ENCODE peak calls at places on chromosomes 11 and 22, in nine cellular contexts. One of them, this sample, is unnamed.

GRCh38 chr11:68804786-68805185 is 36.9 kb downstream of the CPT1A start:
- DNase-seq in kidney: no peak
- DNase-seq in tibial artery: no peak
- DNase-seq in cardiac muscle cell: no peak
- DNase-seq in IMR-90: no peak
- DNase-seq in skeletal muscle cell: no peak
- DNase-seq in bronchial epithelial cell: no peak
- DNase-seq in lower leg skin: no peak
- DNase-seq in CD4-positive, alpha-beta memory T cell: no peak
- DNase-seq in this sample: no peak

GRCh38 chr11:6397636-6398035 is 7.4 kb downstream of the SMPD1 start:
- DNase-seq in kidney: no peak
- DNase-seq in tibial artery: peak
- DNase-seq in cardiac muscle cell: no peak
- DNase-seq in IMR-90: peak
- DNase-seq in skeletal muscle cell: no peak
- DNase-seq in bronchial epithelial cell: no peak
- DNase-seq in lower leg skin: no peak
- DNase-seq in CD4-positive, alpha-beta memory T cell: no peak
- DNase-seq in this sample: peak

GRCh38 chr11:88169481-88169880 is 5.8 kb downstream of the RAB38 start:
- DNase-seq in kidney: no peak
- DNase-seq in tibial artery: no peak
- DNase-seq in cardiac muscle cell: no peak
- DNase-seq in IMR-90: peak
- DNase-seq in skeletal muscle cell: peak
- DNase-seq in bronchial epithelial cell: peak
- DNase-seq in lower leg skin: no peak
- DNase-seq in CD4-positive, alpha-beta memory T cell: no peak
- DNase-seq in this sample: no peak

GRCh38 chr11:20042025-20042639 is 118.1 kb downstream of the DBX1 start:
- DNase-seq in kidney: no peak
- DNase-seq in tibial artery: no peak
- DNase-seq in cardiac muscle cell: no peak
- DNase-seq in IMR-90: peak
- DNase-seq in skeletal muscle cell: no peak
- DNase-seq in bronchial epithelial cell: no peak
- DNase-seq in lower leg skin: no peak
- DNase-seq in CD4-positive, alpha-beta memory T cell: no peak
- DNase-seq in this sample: peak

GRCh38 chr22:45493286-45493771 is 9.4 kb upstream of the FBLN1 start:
- DNase-seq in kidney: peak
- DNase-seq in tibial artery: peak
- DNase-seq in cardiac muscle cell: no peak
- DNase-seq in IMR-90: no peak
- DNase-seq in skeletal muscle cell: no peak
- DNase-seq in bronchial epithelial cell: no peak
- DNase-seq in lower leg skin: no peak
- DNase-seq in CD4-positive, alpha-beta memory T cell: no peak
- DNase-seq in this sample: no peak

GRCh38 chr11:71139516-71140205 is 112.7 kb downstream of the SHANK2 start:
- DNase-seq in kidney: peak
- DNase-seq in tibial artery: peak
- DNase-seq in cardiac muscle cell: no peak
- DNase-seq in IMR-90: peak
- DNase-seq in skeletal muscle cell: no peak
- DNase-seq in bronchial epithelial cell: no peak
- DNase-seq in lower leg skin: no peak
- DNase-seq in CD4-positive, alpha-beta memory T cell: no peak
- DNase-seq in this sample: no peak

GRCh38 chr11:34050967-34051348 is 573 bp upstream of the CAPRIN1 start:
- DNase-seq in kidney: no peak
- DNase-seq in tibial artery: no peak
- DNase-seq in cardiac muscle cell: peak
- DNase-seq in IMR-90: peak
- DNase-seq in skeletal muscle cell: no peak
- DNase-seq in bronchial epithelial cell: no peak
- DNase-seq in lower leg skin: no peak
- DNase-seq in CD4-positive, alpha-beta memory T cell: no peak
- DNase-seq in this sample: no peak

GRCh38 chr11:102615077-102615893 is 9.8 kb downstream of the MMP20 start:
- DNase-seq in kidney: no peak
- DNase-seq in tibial artery: no peak
- DNase-seq in cardiac muscle cell: no peak
- DNase-seq in IMR-90: no peak
- DNase-seq in skeletal muscle cell: no peak
- DNase-seq in bronchial epithelial cell: no peak
- DNase-seq in lower leg skin: no peak
- DNase-seq in CD4-positive, alpha-beta memory T cell: no peak
- DNase-seq in this sample: no peak

GRCh38 chr11:121898913-121899312 is 217.1 kb downstream of the BLID start:
- DNase-seq in kidney: no peak
- DNase-seq in tibial artery: no peak
- DNase-seq in cardiac muscle cell: no peak
- DNase-seq in IMR-90: peak
- DNase-seq in skeletal muscle cell: no peak
- DNase-seq in bronchial epithelial cell: no peak
- DNase-seq in lower leg skin: no peak
- DNase-seq in CD4-positive, alpha-beta memory T cell: no peak
- DNase-seq in this sample: no peak

GRCh38 chr11:74280494-74280893 is 30.9 kb downstream of the P4HA3 start:
- DNase-seq in kidney: no peak
- DNase-seq in tibial artery: no peak
- DNase-seq in cardiac muscle cell: no peak
- DNase-seq in IMR-90: no peak
- DNase-seq in skeletal muscle cell: no peak
- DNase-seq in bronchial epithelial cell: no peak
- DNase-seq in lower leg skin: no peak
- DNase-seq in CD4-positive, alpha-beta memory T cell: no peak
- DNase-seq in this sample: no peak

GRCh38 chr11:37092487-37092886 is 494.5 kb upstream of the RAG2 start:
- DNase-seq in kidney: no peak
- DNase-seq in tibial artery: no peak
- DNase-seq in cardiac muscle cell: no peak
- DNase-seq in IMR-90: no peak
- DNase-seq in skeletal muscle cell: no peak
- DNase-seq in bronchial epithelial cell: no peak
- DNase-seq in lower leg skin: no peak
- DNase-seq in CD4-positive, alpha-beta memory T cell: no peak
- DNase-seq in this sample: no peak

GRCh38 chr11:19651654-19652053 is 61.0 kb upstream of the NAV2 start:
- DNase-seq in kidney: no peak
- DNase-seq in tibial artery: no peak
- DNase-seq in cardiac muscle cell: no peak
- DNase-seq in IMR-90: peak
- DNase-seq in skeletal muscle cell: no peak
- DNase-seq in bronchial epithelial cell: no peak
- DNase-seq in lower leg skin: peak
- DNase-seq in CD4-positive, alpha-beta memory T cell: no peak
- DNase-seq in this sample: no peak

GRCh38 chr11:30411383-30411782 is 88.5 kb downstream of the ARL14EP start:
- DNase-seq in kidney: no peak
- DNase-seq in tibial artery: no peak
- DNase-seq in cardiac muscle cell: no peak
- DNase-seq in IMR-90: peak
- DNase-seq in skeletal muscle cell: no peak
- DNase-seq in bronchial epithelial cell: no peak
- DNase-seq in lower leg skin: no peak
- DNase-seq in CD4-positive, alpha-beta memory T cell: no peak
- DNase-seq in this sample: no peak

GRCh38 chr11:74069146-74070046 is 60.5 kb upstream of the UCP3 start:
- DNase-seq in kidney: no peak
- DNase-seq in tibial artery: no peak
- DNase-seq in cardiac muscle cell: no peak
- DNase-seq in IMR-90: peak
- DNase-seq in skeletal muscle cell: no peak
- DNase-seq in bronchial epithelial cell: peak
- DNase-seq in lower leg skin: no peak
- DNase-seq in CD4-positive, alpha-beta memory T cell: no peak
- DNase-seq in this sample: no peak

GRCh38 chr11:65537620-65538231 is 12.8 kb downstream of the SCYL1 start:
- DNase-seq in kidney: no peak
- DNase-seq in tibial artery: no peak
- DNase-seq in cardiac muscle cell: no peak
- DNase-seq in IMR-90: no peak
- DNase-seq in skeletal muscle cell: no peak
- DNase-seq in bronchial epithelial cell: no peak
- DNase-seq in lower leg skin: no peak
- DNase-seq in CD4-positive, alpha-beta memory T cell: no peak
- DNase-seq in this sample: no peak

GRCh38 chr22:22200569-22201184 is 43.9 kb upstream of the VPREB1 start:
- DNase-seq in kidney: no peak
- DNase-seq in tibial artery: no peak
- DNase-seq in cardiac muscle cell: no peak
- DNase-seq in IMR-90: no peak
- DNase-seq in skeletal muscle cell: no peak
- DNase-seq in bronchial epithelial cell: no peak
- DNase-seq in lower leg skin: no peak
- DNase-seq in CD4-positive, alpha-beta memory T cell: no peak
- DNase-seq in this sample: no peak

GRCh38 chr11:12163181-12163841 is 52.9 kb downstream of the MICAL2 start:
- DNase-seq in kidney: no peak
- DNase-seq in tibial artery: peak
- DNase-seq in cardiac muscle cell: peak
- DNase-seq in IMR-90: peak
- DNase-seq in skeletal muscle cell: no peak
- DNase-seq in bronchial epithelial cell: no peak
- DNase-seq in lower leg skin: peak
- DNase-seq in CD4-positive, alpha-beta memory T cell: no peak
- DNase-seq in this sample: peak

DNA sequence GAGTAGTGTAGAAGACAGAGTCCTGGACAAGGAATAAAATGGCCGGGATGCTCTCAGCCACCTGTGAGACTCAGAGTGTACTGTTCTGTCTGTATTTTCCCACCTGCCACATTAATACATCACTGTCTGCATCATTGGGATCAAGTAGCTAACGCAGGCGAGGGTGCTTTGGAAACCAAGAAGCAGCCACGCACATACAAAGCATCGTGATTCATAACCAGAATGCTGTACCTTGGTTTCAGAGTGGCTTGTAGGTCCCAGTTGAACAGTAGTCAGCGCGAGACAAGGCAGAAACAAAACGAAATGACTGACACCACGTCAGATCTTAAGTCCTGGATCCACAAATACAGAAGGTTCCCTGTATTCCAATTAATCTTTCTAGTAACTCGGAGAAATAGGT is 198.3 kb downstream of the GRIK4 start:
- DNase-seq in kidney: no peak
- DNase-seq in tibial artery: no peak
- DNase-seq in cardiac muscle cell: no peak
- DNase-seq in IMR-90: no peak
- DNase-seq in skeletal muscle cell: no peak
- DNase-seq in bronchial epithelial cell: no peak
- DNase-seq in lower leg skin: no peak
- DNase-seq in CD4-positive, alpha-beta memory T cell: no peak
- DNase-seq in this sample: no peak
- H3K4me3 ChIP-seq in kidney: no peak
- H3K4me3 ChIP-seq in tibial artery: no peak
- H3K4me3 ChIP-seq in cardiac muscle cell: no peak
- H3K4me3 ChIP-seq in IMR-90: no peak
- H3K4me3 ChIP-seq in skeletal muscle cell: no peak
- H3K4me3 ChIP-seq in bronchial epithelial cell: no peak
- H3K4me3 ChIP-seq in lower leg skin: no peak
- H3K4me3 ChIP-seq in CD4-positive, alpha-beta memory T cell: no peak
- H3K4me3 ChIP-seq in this sample: no peak

GRCh38 chr22:36384766-36385400 is 2.9 kb downstream of the MYH9 start:
- DNase-seq in kidney: no peak
- DNase-seq in tibial artery: peak
- DNase-seq in cardiac muscle cell: no peak
- DNase-seq in IMR-90: no peak
- DNase-seq in skeletal muscle cell: no peak
- DNase-seq in bronchial epithelial cell: no peak
- DNase-seq in lower leg skin: no peak
- DNase-seq in CD4-positive, alpha-beta memory T cell: peak
- DNase-seq in this sample: no peak
- H3K4me3 ChIP-seq in kidney: peak
- H3K4me3 ChIP-seq in tibial artery: peak
- H3K4me3 ChIP-seq in cardiac muscle cell: peak
- H3K4me3 ChIP-seq in IMR-90: peak
- H3K4me3 ChIP-seq in skeletal muscle cell: peak
- H3K4me3 ChIP-seq in bronchial epithelial cell: peak
- H3K4me3 ChIP-seq in lower leg skin: no peak
- H3K4me3 ChIP-seq in CD4-positive, alpha-beta memory T cell: peak
- H3K4me3 ChIP-seq in this sample: peak

DNA sequence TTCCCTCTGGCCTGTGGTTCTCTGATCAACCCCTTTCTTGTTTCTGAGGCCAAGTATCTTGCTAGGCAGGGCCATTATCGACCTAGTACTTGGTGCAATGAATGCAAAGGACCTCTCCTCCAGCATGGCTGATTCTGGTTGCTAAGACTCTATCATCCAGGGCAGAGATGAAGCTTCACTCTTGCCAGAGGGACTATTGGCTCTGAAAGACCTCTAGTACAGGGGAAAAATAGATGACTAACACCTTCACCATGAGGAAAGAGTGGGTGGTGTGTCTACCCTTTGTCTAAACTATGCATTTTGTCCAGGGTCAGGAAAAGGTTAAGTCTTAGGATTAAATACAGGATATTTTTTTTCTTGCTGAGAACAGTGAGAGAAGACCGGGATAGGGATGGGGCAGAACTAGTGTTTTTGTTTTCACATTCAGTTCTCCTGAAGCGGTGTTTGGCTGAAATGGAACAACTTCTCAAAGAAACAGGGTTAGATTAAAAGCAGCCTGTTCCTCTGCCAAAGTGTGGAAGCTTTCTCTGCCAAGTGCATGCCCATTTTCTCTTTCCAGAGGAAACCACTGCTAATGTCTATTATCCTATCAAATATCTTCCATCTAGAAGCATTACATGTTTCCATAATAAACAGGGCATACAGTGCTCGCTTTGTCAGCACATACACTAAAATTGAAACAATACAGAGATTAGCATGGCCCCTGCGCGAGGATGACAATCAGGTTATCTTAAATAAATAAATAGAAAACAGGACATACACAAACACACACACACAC is 5.0 kb upstream of the MTFP1 start:
- DNase-seq in kidney: no peak
- DNase-seq in tibial artery: no peak
- DNase-seq in cardiac muscle cell: no peak
- DNase-seq in IMR-90: peak
- DNase-seq in skeletal muscle cell: peak
- DNase-seq in bronchial epithelial cell: peak
- DNase-seq in lower leg skin: no peak
- DNase-seq in CD4-positive, alpha-beta memory T cell: no peak
- DNase-seq in this sample: peak
- H3K4me3 ChIP-seq in kidney: no peak
- H3K4me3 ChIP-seq in tibial artery: no peak
- H3K4me3 ChIP-seq in cardiac muscle cell: no peak
- H3K4me3 ChIP-seq in IMR-90: no peak
- H3K4me3 ChIP-seq in skeletal muscle cell: no peak
- H3K4me3 ChIP-seq in bronchial epithelial cell: no peak
- H3K4me3 ChIP-seq in lower leg skin: no peak
- H3K4me3 ChIP-seq in CD4-positive, alpha-beta memory T cell: no peak
- H3K4me3 ChIP-seq in this sample: peak

GRCh38 chr22:34122064-34122463 is 201.8 kb upstream of the LARGE1 start:
- DNase-seq in kidney: no peak
- DNase-seq in tibial artery: no peak
- DNase-seq in cardiac muscle cell: no peak
- DNase-seq in IMR-90: no peak
- DNase-seq in skeletal muscle cell: no peak
- DNase-seq in bronchial epithelial cell: no peak
- DNase-seq in lower leg skin: no peak
- DNase-seq in CD4-positive, alpha-beta memory T cell: no peak
- DNase-seq in this sample: no peak
- H3K4me3 ChIP-seq in kidney: no peak
- H3K4me3 ChIP-seq in tibial artery: no peak
- H3K4me3 ChIP-seq in cardiac muscle cell: no peak
- H3K4me3 ChIP-seq in IMR-90: no peak
- H3K4me3 ChIP-seq in skeletal muscle cell: no peak
- H3K4me3 ChIP-seq in bronchial epithelial cell: no peak
- H3K4me3 ChIP-seq in lower leg skin: no peak
- H3K4me3 ChIP-seq in CD4-positive, alpha-beta memory T cell: no peak
- H3K4me3 ChIP-seq in this sample: no peak

GRCh38 chr11:8809185-8809584 is 101.8 kb upstream of the AKIP1 start:
- DNase-seq in kidney: no peak
- DNase-seq in tibial artery: no peak
- DNase-seq in cardiac muscle cell: no peak
- DNase-seq in IMR-90: no peak
- DNase-seq in skeletal muscle cell: no peak
- DNase-seq in bronchial epithelial cell: no peak
- DNase-seq in lower leg skin: no peak
- DNase-seq in CD4-positive, alpha-beta memory T cell: no peak
- DNase-seq in this sample: no peak
- H3K4me3 ChIP-seq in kidney: peak
- H3K4me3 ChIP-seq in tibial artery: peak
- H3K4me3 ChIP-seq in cardiac muscle cell: peak
- H3K4me3 ChIP-seq in IMR-90: peak
- H3K4me3 ChIP-seq in skeletal muscle cell: peak
- H3K4me3 ChIP-seq in bronchial epithelial cell: peak
- H3K4me3 ChIP-seq in lower leg skin: no peak
- H3K4me3 ChIP-seq in CD4-positive, alpha-beta memory T cell: no peak
- H3K4me3 ChIP-seq in this sample: peak

This sample was measured in brain microvascular endothelial cell.